ENCODE peak calls at places on chromosome 6, in four cellular contexts. L, K, Y and E are unnamed samples.
A peak's percentile ranks its signal among the peaks of the same experiment; 100 is the strongest.

GRCh38 chr6:17291778-17292177 is 10.6 kb downstream of the RBM24 start:
- DNase-seq in Y (no peak), K (no peak), L (no peak), E (no peak)

GRCh38 chr6:31225735-31226134 is 46.2 kb downstream of the HLA-C start:
- DNase-seq in Y (no peak), K (no peak), L (no peak), E (no peak)

GRCh38 chr6:10190042-10190441 is 224.8 kb downstream of the TFAP2A start:
- DNase-seq in Y (no peak), K (no peak), L (peak; percentile 77), E (no peak)

GRCh38 chr6:11143394-11144371 is 32.2 kb upstream of the ERVFRD-1 start:
- DNase-seq in L (peak; percentile 91), K (peak; percentile 74), Y (peak; percentile 83), E (peak; percentile 58)

GRCh38 chr6:90217621-90218496 is 78.8 kb downstream of the BACH2 start:
- DNase-seq in L (no peak), K (no peak), Y (peak; percentile 11), E (no peak)

GRCh38 chr6:94278146-94278545 is 858.8 kb upstream of the EPHA7 start:
- DNase-seq in L (no peak), K (no peak), Y (no peak), E (no peak)

GRCh38 chr6:170285482-170285881 is 5.4 kb downstream of the DLL1 start:
- DNase-seq in Y (no peak), L (no peak), K (no peak), E (no peak)

GRCh38 chr6:26065952-26066380 is 21.3 kb upstream of the HFE start:
- DNase-seq in K (peak; percentile 89), L (peak; percentile 78), Y (peak; percentile 84), E (peak; percentile 77)

GRCh38 chr6:170139531-170139930 is 151.3 kb downstream of the DLL1 start:
- DNase-seq in Y (no peak), L (no peak), K (no peak), E (no peak)

GRCh38 chr6:145071836-145072235 is 663.5 kb downstream of the EPM2A start:
- DNase-seq in K (peak; percentile 10), Y (peak; percentile 43), L (peak; percentile 86), E (peak; percentile 23)